ENCODE peak calls at places on chromosomes 7 and 10, in ten cellular contexts. R is left lung; T is osteoblast; I is OCI-LY7; G is gastrocnemius medialis; E is breast epithelium; P is neural progenitor cell; M is K562; V is endothelial cell of umbilical vein; H is CD8-positive, alpha-beta T cell. L is an unnamed sample.

GRCh38 chr7:101126651-101127459 is at the start of gene SERPINE1:
- DNase-seq in R (peak; percentile 79), T (peak; percentile 95), I (peak; percentile 76), G (peak; percentile 82), E (peak; percentile 86), P (peak; percentile 75), M (peak; percentile 79), V (peak; percentile 98), H (no peak), L (peak; percentile 98)

GRCh38 chr7:111265394-111265793 is 174.5 kb downstream of the LRRN3 start:
- DNase-seq in R (no peak), T (no peak), I (no peak), G (no peak), E (no peak), P (no peak), M (no peak), V (no peak), H (no peak), L (no peak)

GRCh38 chr7:52257890-52258289 is 777.5 kb upstream of the POM121L12 start:
- DNase-seq in R (no peak), T (no peak), I (no peak), G (no peak), E (no peak), P (no peak), M (no peak), V (peak; percentile 32), H (no peak), L (no peak)

GRCh38 chr7:141421306-141421705 is 129.9 kb upstream of the AGK start:
- DNase-seq in R (no peak), T (no peak), I (no peak), G (no peak), E (no peak), P (no peak), M (no peak), V (no peak), H (no peak), L (no peak)

GRCh38 chr7:31192996-31193395 is 140.9 kb downstream of the ADCYAP1R1 start:
- DNase-seq in R (peak; percentile 83), T (peak; percentile 89), I (no peak), G (no peak), E (peak; percentile 23), P (peak; percentile 94), M (peak; percentile 63), V (peak; percentile 36), H (no peak), L (peak; percentile 15)

GRCh38 chr10:17022898-17023297 is 106.7 kb downstream of the CUBN start:
- DNase-seq in R (no peak), T (no peak), I (no peak), G (no peak), E (no peak), P (no peak), M (no peak), V (no peak), H (no peak), L (no peak)

GRCh38 chr7:145169908-145170307 is 334.1 kb upstream of the TPK1 start:
- DNase-seq in R (no peak), T (no peak), I (peak; percentile 18), G (no peak), E (no peak), P (no peak), M (no peak), V (no peak), H (no peak), L (no peak)

GRCh38 chr7:34096135-34096775 is 190.9 kb downstream of the BMPER start:
- DNase-seq in R (no peak), T (no peak), I (no peak), G (peak; percentile 94), E (peak; percentile 21), P (no peak), M (no peak), V (no peak), H (no peak), L (peak; percentile 26)

GRCh38 chr7:130490287-130490686 is 1.6 kb upstream of the MEST start:
- DNase-seq in R (no peak), T (peak; percentile 79), I (no peak), G (no peak), E (no peak), P (peak; percentile 90), M (no peak), V (peak; percentile 15), H (no peak), L (no peak)

GRCh38 chr10:113958631-113959382 is 84.9 kb upstream of the ADRB1 start:
- DNase-seq in R (no peak), T (peak; percentile 94), I (no peak), G (no peak), E (peak; percentile 61), P (no peak), M (peak; percentile 19), V (peak; percentile 14), H (no peak), L (peak; percentile 73)

GRCh38 chr7:113093561-113093960 is 6.9 kb upstream of the GPR85 start:
- DNase-seq in R (no peak), T (no peak), I (no peak), G (no peak), E (no peak), P (no peak), M (no peak), V (no peak), H (no peak), L (no peak)

GRCh38 chr7:134324107-134324506 is 7.4 kb upstream of the SLC35B4 start:
- DNase-seq in R (no peak), T (no peak), I (no peak), G (no peak), E (no peak), P (no peak), M (no peak), V (no peak), H (no peak), L (no peak)

GRCh38 chr7:4189151-4189570 is 492.9 kb upstream of the FOXK1 start:
- DNase-seq in R (peak; percentile 74), T (no peak), I (no peak), G (peak; percentile 58), E (peak; percentile 97), P (peak; percentile 17), M (no peak), V (no peak), H (no peak), L (peak; percentile 95)
- H3K27ac ChIP-seq in R (no peak overlapping the region), T (no peak overlapping the region), I (no peak overlapping the region), G (no peak overlapping the region), E (peak overlapping the region; percentile 74), P (no peak overlapping the region), M (no peak overlapping the region), V (no peak overlapping the region), H (no peak overlapping the region), L (no peak overlapping the region)

DNA sequence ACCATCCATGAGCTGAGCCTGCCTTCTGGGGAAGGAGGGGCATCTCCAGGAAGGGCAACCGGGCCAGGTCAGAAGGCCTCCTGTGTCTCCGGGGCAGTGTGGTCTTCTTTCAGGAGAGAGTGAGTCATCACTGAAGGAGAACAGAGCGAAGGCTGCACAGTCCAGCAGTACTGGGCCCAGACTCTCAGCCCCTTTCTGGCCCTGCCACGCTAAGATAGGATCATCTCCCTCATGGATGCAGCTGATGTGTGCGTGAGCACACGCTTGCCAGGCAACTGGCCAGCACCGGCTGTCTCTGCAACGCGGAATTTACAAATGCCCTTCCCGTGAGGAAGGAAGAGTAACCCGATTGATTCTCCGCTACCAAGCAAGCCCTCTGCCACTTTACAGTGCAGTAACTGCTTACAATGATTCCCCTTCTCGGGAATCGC is 328.2 kb downstream of the TNS3 start:
- DNase-seq in R (no peak), T (peak; percentile 95), I (no peak), G (peak; percentile 66), E (no peak), P (peak; percentile 50), M (peak; percentile 38), V (peak; percentile 70), H (no peak), L (peak; percentile 34)
- H3K4me1 ChIP-seq in R (no peaks in the 10 kb centered on the region), T (peaks cover 26% of the 10 kb centered on the region), I (peaks cover 9% of the 10 kb centered on the region), G (peaks cover 16% of the 10 kb centered on the region), E (peaks cover 5% of the 10 kb centered on the region), P (no peaks in the 10 kb centered on the region), M (peaks cover 10% of the 10 kb centered on the region), V (peaks cover 15% of the 10 kb centered on the region), H (peaks cover 8% of the 10 kb centered on the region), L (no peaks in the 10 kb centered on the region)

GRCh38 chr10:101816913-101817541 is 1.2 kb downstream of the OGA start:
- DNase-seq in R (no peak), T (peak; percentile 72), I (no peak), G (no peak), E (no peak), P (no peak), M (no peak), V (no peak), H (no peak), L (no peak)
- H3K27ac ChIP-seq in R (peak overlapping the region; percentile 94), T (peak overlapping the region; percentile 97), I (peak overlapping the region; percentile 77), G (peak overlapping the region; percentile 99), E (peak overlapping the region; percentile 95), P (peak overlapping the region; percentile 100), M (peak overlapping the region; percentile 99), V (peak overlapping the region; percentile 83), H (peak overlapping the region; percentile 90), L (peak overlapping the region; percentile 86)

DNA sequence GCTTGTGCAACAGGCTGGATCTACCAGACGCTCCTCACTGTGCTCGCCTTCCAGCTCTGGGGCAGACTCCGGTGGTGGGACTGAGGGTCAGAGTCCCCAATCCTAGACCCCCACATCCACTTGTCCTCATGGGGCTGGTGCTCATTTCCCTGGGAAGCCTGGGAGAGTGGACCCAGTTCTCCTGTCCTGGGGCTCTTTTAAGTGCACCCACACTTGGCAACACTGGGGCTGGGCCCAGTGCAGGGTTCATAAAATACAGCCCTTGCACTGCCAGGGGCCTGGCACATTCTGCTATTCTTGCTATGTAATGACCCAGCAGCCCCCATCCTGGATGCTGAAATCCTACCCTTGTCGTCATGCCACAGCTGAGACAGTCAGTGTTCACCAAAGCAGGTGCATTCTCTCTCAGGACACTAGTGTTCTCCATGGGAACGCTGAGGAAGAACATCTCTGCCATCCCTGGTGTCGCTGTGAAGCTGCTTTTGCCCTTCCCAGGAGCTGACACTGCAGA is 65.8 kb downstream of the MKI67 start:
- DNase-seq in R (no peak), T (peak; percentile 3), I (no peak), G (no peak), E (no peak), P (no peak), M (no peak), V (no peak), H (no peak), L (no peak)
- H3K4me1 ChIP-seq in R (peaks cover 12% of the 10 kb centered on the region), T (peaks cover 18% of the 10 kb centered on the region), I (peaks cover 51% of the 10 kb centered on the region), G (no peaks in the 10 kb centered on the region), E (peaks cover 27% of the 10 kb centered on the region), P (peaks cover 18% of the 10 kb centered on the region), M (no peaks in the 10 kb centered on the region), V (peaks cover 30% of the 10 kb centered on the region), H (peaks cover 60% of the 10 kb centered on the region), L (peaks cover 18% of the 10 kb centered on the region)

DNA sequence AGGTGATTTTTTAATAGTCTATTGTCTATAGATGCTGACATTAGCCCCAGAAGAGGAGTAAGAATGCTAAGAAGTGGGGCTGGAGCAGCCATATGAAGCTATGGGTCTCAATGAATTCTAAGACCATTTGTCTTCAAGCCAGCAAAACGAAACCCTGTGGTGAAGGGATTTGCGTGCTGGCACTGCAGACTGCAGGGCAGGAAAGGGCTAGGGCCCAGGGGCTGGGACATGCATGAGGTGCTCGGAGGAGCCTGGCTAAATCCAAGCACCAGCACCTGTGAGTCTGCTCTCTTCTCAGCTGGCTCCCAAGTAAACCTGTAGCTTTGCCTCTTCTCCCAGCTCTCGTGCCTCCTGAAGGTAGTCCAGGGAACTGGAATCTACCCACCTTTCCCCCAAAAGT is 1.3 kb upstream of the NDST2 start:
- DNase-seq in R (no peak), T (no peak), I (no peak), G (no peak), E (no peak), P (peak; percentile 83), M (no peak), V (no peak), H (no peak), L (no peak)
- H3K27ac ChIP-seq in R (no peak overlapping the region), T (no peak overlapping the region), I (no peak overlapping the region), G (peak overlapping the region; percentile 76), E (no peak overlapping the region), P (no peak overlapping the region), M (no peak overlapping the region), V (no peak overlapping the region), H (no peak overlapping the region), L (no peak overlapping the region)

L was measured in foreskin keratinocyte.